ENCODE peak calls at places on chromosomes 12 and 14, in ten cellular contexts. One of them, this sample, is unnamed.

GRCh38 chr14:96727076-96727475 is 70.1 kb upstream of the VRK1 start:
- DNase-seq in left ventricle myocardium inferior: no peak
- DNase-seq in cardiac muscle cell: no peak
- DNase-seq in neural crest cell: no peak
- DNase-seq in stimulated activated effector memory CD8-positive, alpha-beta T cell treated with anti-CD3 and anti-CD28 coated beads, Interleukin-12 subunit alpha, Interleukin-12 subunit beta, amount 100 ng/mL, for 72 hours: no peak
- DNase-seq in stimulated activated CD4-positive, alpha-beta T cell treated with anti-CD3 and anti-CD28 coated beads, Interleukin-1b, Interleukin-23, amount 100 ng/mL, for 48 hours: no peak
- DNase-seq in ELR: no peak
- DNase-seq in activated naive CD4-positive, alpha-beta T cell treated with Interleukin-2 at 50 U/mL for 16 hours: no peak
- DNase-seq in AG09319: no peak
- DNase-seq in NCI-H1105 treated with DMSO at 0.1 percent for 48 hours: no peak
- DNase-seq in this sample: no peak

GRCh38 chr14:96256420-96256819 is 410 bp downstream of the BDKRB1 start:
- DNase-seq in activated naive CD4-positive, alpha-beta T cell treated with Interleukin-2 at 50 U/mL for 16 hours: no peak
- DNase-seq in cardiac muscle cell: no peak
- DNase-seq in stimulated activated CD4-positive, alpha-beta T cell treated with anti-CD3 and anti-CD28 coated beads, Interleukin-1b, Interleukin-23, amount 100 ng/mL, for 48 hours: no peak
- DNase-seq in left ventricle myocardium inferior: no peak
- DNase-seq in NCI-H1105 treated with DMSO at 0.1 percent for 48 hours: no peak
- DNase-seq in neural crest cell: no peak
- DNase-seq in stimulated activated effector memory CD8-positive, alpha-beta T cell treated with anti-CD3 and anti-CD28 coated beads, Interleukin-12 subunit alpha, Interleukin-12 subunit beta, amount 100 ng/mL, for 72 hours: no peak
- DNase-seq in AG09319: peak; percentile 39
- DNase-seq in ELR: no peak
- DNase-seq in this sample: no peak

GRCh38 chr14:33657478-33657877 is 293.4 kb downstream of the EGLN3 start:
- DNase-seq in stimulated activated effector memory CD8-positive, alpha-beta T cell treated with anti-CD3 and anti-CD28 coated beads, Interleukin-12 subunit alpha, Interleukin-12 subunit beta, amount 100 ng/mL, for 72 hours: no peak
- DNase-seq in AG09319: no peak
- DNase-seq in NCI-H1105 treated with DMSO at 0.1 percent for 48 hours: no peak
- DNase-seq in activated naive CD4-positive, alpha-beta T cell treated with Interleukin-2 at 50 U/mL for 16 hours: no peak
- DNase-seq in cardiac muscle cell: no peak
- DNase-seq in neural crest cell: no peak
- DNase-seq in stimulated activated CD4-positive, alpha-beta T cell treated with anti-CD3 and anti-CD28 coated beads, Interleukin-1b, Interleukin-23, amount 100 ng/mL, for 48 hours: no peak
- DNase-seq in ELR: peak; percentile 53
- DNase-seq in left ventricle myocardium inferior: no peak
- DNase-seq in this sample: no peak

GRCh38 chr14:77470192-77470870 is 12.4 kb downstream of the AHSA1 start:
- DNase-seq in left ventricle myocardium inferior: no peak
- DNase-seq in stimulated activated CD4-positive, alpha-beta T cell treated with anti-CD3 and anti-CD28 coated beads, Interleukin-1b, Interleukin-23, amount 100 ng/mL, for 48 hours: no peak
- DNase-seq in neural crest cell: no peak
- DNase-seq in cardiac muscle cell: no peak
- DNase-seq in AG09319: no peak
- DNase-seq in ELR: no peak
- DNase-seq in activated naive CD4-positive, alpha-beta T cell treated with Interleukin-2 at 50 U/mL for 16 hours: no peak
- DNase-seq in NCI-H1105 treated with DMSO at 0.1 percent for 48 hours: no peak
- DNase-seq in stimulated activated effector memory CD8-positive, alpha-beta T cell treated with anti-CD3 and anti-CD28 coated beads, Interleukin-12 subunit alpha, Interleukin-12 subunit beta, amount 100 ng/mL, for 72 hours: no peak
- DNase-seq in this sample: no peak

GRCh38 chr12:59403259-59403932 is 192.4 kb upstream of the SLC16A7 start:
- DNase-seq in AG09319: peak; percentile 71
- DNase-seq in left ventricle myocardium inferior: no peak
- DNase-seq in neural crest cell: peak; percentile 48
- DNase-seq in ELR: peak; percentile 70
- DNase-seq in stimulated activated effector memory CD8-positive, alpha-beta T cell treated with anti-CD3 and anti-CD28 coated beads, Interleukin-12 subunit alpha, Interleukin-12 subunit beta, amount 100 ng/mL, for 72 hours: no peak
- DNase-seq in cardiac muscle cell: peak; percentile 80
- DNase-seq in NCI-H1105 treated with DMSO at 0.1 percent for 48 hours: peak; percentile 39
- DNase-seq in activated naive CD4-positive, alpha-beta T cell treated with Interleukin-2 at 50 U/mL for 16 hours: peak; percentile 24
- DNase-seq in stimulated activated CD4-positive, alpha-beta T cell treated with anti-CD3 and anti-CD28 coated beads, Interleukin-1b, Interleukin-23, amount 100 ng/mL, for 48 hours: no peak
- DNase-seq in this sample: peak; percentile 14

GRCh38 chr12:23055004-23055403 is 430.0 kb downstream of the ETNK1 start:
- DNase-seq in neural crest cell: peak; percentile 6
- DNase-seq in left ventricle myocardium inferior: no peak
- DNase-seq in NCI-H1105 treated with DMSO at 0.1 percent for 48 hours: peak; percentile 48
- DNase-seq in activated naive CD4-positive, alpha-beta T cell treated with Interleukin-2 at 50 U/mL for 16 hours: no peak
- DNase-seq in stimulated activated CD4-positive, alpha-beta T cell treated with anti-CD3 and anti-CD28 coated beads, Interleukin-1b, Interleukin-23, amount 100 ng/mL, for 48 hours: no peak
- DNase-seq in stimulated activated effector memory CD8-positive, alpha-beta T cell treated with anti-CD3 and anti-CD28 coated beads, Interleukin-12 subunit alpha, Interleukin-12 subunit beta, amount 100 ng/mL, for 72 hours: no peak
- DNase-seq in cardiac muscle cell: peak; percentile 46
- DNase-seq in AG09319: no peak
- DNase-seq in ELR: peak; percentile 27
- DNase-seq in this sample: no peak

GRCh38 chr12:53804429-53804828 is 52.6 kb upstream of the CISTR start:
- DNase-seq in neural crest cell: no peak
- DNase-seq in NCI-H1105 treated with DMSO at 0.1 percent for 48 hours: no peak
- DNase-seq in activated naive CD4-positive, alpha-beta T cell treated with Interleukin-2 at 50 U/mL for 16 hours: no peak
- DNase-seq in stimulated activated effector memory CD8-positive, alpha-beta T cell treated with anti-CD3 and anti-CD28 coated beads, Interleukin-12 subunit alpha, Interleukin-12 subunit beta, amount 100 ng/mL, for 72 hours: no peak
- DNase-seq in ELR: no peak
- DNase-seq in stimulated activated CD4-positive, alpha-beta T cell treated with anti-CD3 and anti-CD28 coated beads, Interleukin-1b, Interleukin-23, amount 100 ng/mL, for 48 hours: no peak
- DNase-seq in AG09319: no peak
- DNase-seq in cardiac muscle cell: no peak
- DNase-seq in left ventricle myocardium inferior: no peak
- DNase-seq in this sample: no peak

GRCh38 chr14:33692762-33693161 is 258.1 kb downstream of the EGLN3 start:
- DNase-seq in activated naive CD4-positive, alpha-beta T cell treated with Interleukin-2 at 50 U/mL for 16 hours: no peak
- DNase-seq in stimulated activated CD4-positive, alpha-beta T cell treated with anti-CD3 and anti-CD28 coated beads, Interleukin-1b, Interleukin-23, amount 100 ng/mL, for 48 hours: no peak
- DNase-seq in neural crest cell: no peak
- DNase-seq in ELR: peak; percentile 81
- DNase-seq in left ventricle myocardium inferior: no peak
- DNase-seq in NCI-H1105 treated with DMSO at 0.1 percent for 48 hours: no peak
- DNase-seq in stimulated activated effector memory CD8-positive, alpha-beta T cell treated with anti-CD3 and anti-CD28 coated beads, Interleukin-12 subunit alpha, Interleukin-12 subunit beta, amount 100 ng/mL, for 72 hours: no peak
- DNase-seq in AG09319: peak; percentile 66
- DNase-seq in cardiac muscle cell: no peak
- DNase-seq in this sample: no peak

GRCh38 chr12:39935275-39935674 is 170.6 kb downstream of the SLC2A13 start:
- DNase-seq in activated naive CD4-positive, alpha-beta T cell treated with Interleukin-2 at 50 U/mL for 16 hours: no peak
- DNase-seq in cardiac muscle cell: no peak
- DNase-seq in ELR: peak; percentile 17
- DNase-seq in AG09319: no peak
- DNase-seq in neural crest cell: no peak
- DNase-seq in stimulated activated CD4-positive, alpha-beta T cell treated with anti-CD3 and anti-CD28 coated beads, Interleukin-1b, Interleukin-23, amount 100 ng/mL, for 48 hours: no peak
- DNase-seq in stimulated activated effector memory CD8-positive, alpha-beta T cell treated with anti-CD3 and anti-CD28 coated beads, Interleukin-12 subunit alpha, Interleukin-12 subunit beta, amount 100 ng/mL, for 72 hours: no peak
- DNase-seq in NCI-H1105 treated with DMSO at 0.1 percent for 48 hours: no peak
- DNase-seq in left ventricle myocardium inferior: no peak
- DNase-seq in this sample: no peak

GRCh38 chr12:107903377-107904061 is 129.0 kb downstream of the ASCL4 start:
- DNase-seq in activated naive CD4-positive, alpha-beta T cell treated with Interleukin-2 at 50 U/mL for 16 hours: peak; percentile 41
- DNase-seq in left ventricle myocardium inferior: peak; percentile 60
- DNase-seq in ELR: no peak
- DNase-seq in stimulated activated effector memory CD8-positive, alpha-beta T cell treated with anti-CD3 and anti-CD28 coated beads, Interleukin-12 subunit alpha, Interleukin-12 subunit beta, amount 100 ng/mL, for 72 hours: peak; percentile 83
- DNase-seq in AG09319: no peak
- DNase-seq in neural crest cell: peak; percentile 36
- DNase-seq in stimulated activated CD4-positive, alpha-beta T cell treated with anti-CD3 and anti-CD28 coated beads, Interleukin-1b, Interleukin-23, amount 100 ng/mL, for 48 hours: peak; percentile 64
- DNase-seq in cardiac muscle cell: peak; percentile 84
- DNase-seq in NCI-H1105 treated with DMSO at 0.1 percent for 48 hours: peak; percentile 91
- DNase-seq in this sample: peak; percentile 83

GRCh38 chr14:68638056-68638816 is 154.6 kb downstream of the ZFP36L1 start:
- DNase-seq in stimulated activated CD4-positive, alpha-beta T cell treated with anti-CD3 and anti-CD28 coated beads, Interleukin-1b, Interleukin-23, amount 100 ng/mL, for 48 hours: no peak
- DNase-seq in activated naive CD4-positive, alpha-beta T cell treated with Interleukin-2 at 50 U/mL for 16 hours: no peak
- DNase-seq in AG09319: no peak
- DNase-seq in NCI-H1105 treated with DMSO at 0.1 percent for 48 hours: no peak
- DNase-seq in stimulated activated effector memory CD8-positive, alpha-beta T cell treated with anti-CD3 and anti-CD28 coated beads, Interleukin-12 subunit alpha, Interleukin-12 subunit beta, amount 100 ng/mL, for 72 hours: peak; percentile 38
- DNase-seq in neural crest cell: no peak
- DNase-seq in cardiac muscle cell: no peak
- DNase-seq in left ventricle myocardium inferior: no peak
- DNase-seq in ELR: no peak
- DNase-seq in this sample: no peak

GRCh38 chr12:132205271-132206092 is 61.2 kb downstream of the NOC4L start:
- DNase-seq in stimulated activated effector memory CD8-positive, alpha-beta T cell treated with anti-CD3 and anti-CD28 coated beads, Interleukin-12 subunit alpha, Interleukin-12 subunit beta, amount 100 ng/mL, for 72 hours: no peak
- DNase-seq in ELR: peak; percentile 8
- DNase-seq in cardiac muscle cell: peak; percentile 14
- DNase-seq in left ventricle myocardium inferior: no peak
- DNase-seq in neural crest cell: no peak
- DNase-seq in AG09319: no peak
- DNase-seq in stimulated activated CD4-positive, alpha-beta T cell treated with anti-CD3 and anti-CD28 coated beads, Interleukin-1b, Interleukin-23, amount 100 ng/mL, for 48 hours: no peak
- DNase-seq in NCI-H1105 treated with DMSO at 0.1 percent for 48 hours: no peak
- DNase-seq in activated naive CD4-positive, alpha-beta T cell treated with Interleukin-2 at 50 U/mL for 16 hours: no peak
- DNase-seq in this sample: no peak

GRCh38 chr12:39364196-39364595 is 78.7 kb downstream of the KIF21A start:
- DNase-seq in cardiac muscle cell: no peak
- DNase-seq in stimulated activated effector memory CD8-positive, alpha-beta T cell treated with anti-CD3 and anti-CD28 coated beads, Interleukin-12 subunit alpha, Interleukin-12 subunit beta, amount 100 ng/mL, for 72 hours: no peak
- DNase-seq in NCI-H1105 treated with DMSO at 0.1 percent for 48 hours: no peak
- DNase-seq in neural crest cell: no peak
- DNase-seq in stimulated activated CD4-positive, alpha-beta T cell treated with anti-CD3 and anti-CD28 coated beads, Interleukin-1b, Interleukin-23, amount 100 ng/mL, for 48 hours: no peak
- DNase-seq in AG09319: no peak
- DNase-seq in ELR: no peak
- DNase-seq in activated naive CD4-positive, alpha-beta T cell treated with Interleukin-2 at 50 U/mL for 16 hours: no peak
- DNase-seq in left ventricle myocardium inferior: no peak
- DNase-seq in this sample: no peak

GRCh38 chr14:31572955-31573354 is 11.8 kb downstream of the NUBPL start:
- DNase-seq in cardiac muscle cell: no peak
- DNase-seq in stimulated activated CD4-positive, alpha-beta T cell treated with anti-CD3 and anti-CD28 coated beads, Interleukin-1b, Interleukin-23, amount 100 ng/mL, for 48 hours: no peak
- DNase-seq in ELR: peak; percentile 37
- DNase-seq in left ventricle myocardium inferior: no peak
- DNase-seq in activated naive CD4-positive, alpha-beta T cell treated with Interleukin-2 at 50 U/mL for 16 hours: no peak
- DNase-seq in NCI-H1105 treated with DMSO at 0.1 percent for 48 hours: no peak
- DNase-seq in neural crest cell: no peak
- DNase-seq in stimulated activated effector memory CD8-positive, alpha-beta T cell treated with anti-CD3 and anti-CD28 coated beads, Interleukin-12 subunit alpha, Interleukin-12 subunit beta, amount 100 ng/mL, for 72 hours: no peak
- DNase-seq in AG09319: no peak
- DNase-seq in this sample: no peak

GRCh38 chr12:20404576-20405346 is 36.4 kb downstream of the PDE3A start:
- DNase-seq in AG09319: no peak
- DNase-seq in NCI-H1105 treated with DMSO at 0.1 percent for 48 hours: no peak
- DNase-seq in cardiac muscle cell: no peak
- DNase-seq in activated naive CD4-positive, alpha-beta T cell treated with Interleukin-2 at 50 U/mL for 16 hours: no peak
- DNase-seq in stimulated activated effector memory CD8-positive, alpha-beta T cell treated with anti-CD3 and anti-CD28 coated beads, Interleukin-12 subunit alpha, Interleukin-12 subunit beta, amount 100 ng/mL, for 72 hours: no peak
- DNase-seq in left ventricle myocardium inferior: peak; percentile 15
- DNase-seq in stimulated activated CD4-positive, alpha-beta T cell treated with anti-CD3 and anti-CD28 coated beads, Interleukin-1b, Interleukin-23, amount 100 ng/mL, for 48 hours: no peak
- DNase-seq in neural crest cell: no peak
- DNase-seq in ELR: peak; percentile 19
- DNase-seq in this sample: no peak

GRCh38 chr12:52081263-52081733 is 1.8 kb downstream of the SMIM41 start:
- DNase-seq in stimulated activated effector memory CD8-positive, alpha-beta T cell treated with anti-CD3 and anti-CD28 coated beads, Interleukin-12 subunit alpha, Interleukin-12 subunit beta, amount 100 ng/mL, for 72 hours: no peak
- DNase-seq in stimulated activated CD4-positive, alpha-beta T cell treated with anti-CD3 and anti-CD28 coated beads, Interleukin-1b, Interleukin-23, amount 100 ng/mL, for 48 hours: no peak
- DNase-seq in cardiac muscle cell: no peak
- DNase-seq in neural crest cell: no peak
- DNase-seq in ELR: no peak
- DNase-seq in left ventricle myocardium inferior: no peak
- DNase-seq in AG09319: no peak
- DNase-seq in NCI-H1105 treated with DMSO at 0.1 percent for 48 hours: peak; percentile 58
- DNase-seq in activated naive CD4-positive, alpha-beta T cell treated with Interleukin-2 at 50 U/mL for 16 hours: no peak
- DNase-seq in this sample: no peak

GRCh38 chr12:15289192-15289591 is 33.1 kb upstream of the PTPRO start:
- DNase-seq in AG09319: no peak
- DNase-seq in neural crest cell: no peak
- DNase-seq in NCI-H1105 treated with DMSO at 0.1 percent for 48 hours: no peak
- DNase-seq in stimulated activated effector memory CD8-positive, alpha-beta T cell treated with anti-CD3 and anti-CD28 coated beads, Interleukin-12 subunit alpha, Interleukin-12 subunit beta, amount 100 ng/mL, for 72 hours: no peak
- DNase-seq in activated naive CD4-positive, alpha-beta T cell treated with Interleukin-2 at 50 U/mL for 16 hours: no peak
- DNase-seq in cardiac muscle cell: no peak
- DNase-seq in stimulated activated CD4-positive, alpha-beta T cell treated with anti-CD3 and anti-CD28 coated beads, Interleukin-1b, Interleukin-23, amount 100 ng/mL, for 48 hours: no peak
- DNase-seq in left ventricle myocardium inferior: no peak
- DNase-seq in ELR: no peak
- DNase-seq in this sample: no peak

GRCh38 chr14:20164462-20164861 is 25.8 kb downstream of the OR4N5 start:
- DNase-seq in left ventricle myocardium inferior: no peak
- DNase-seq in ELR: no peak
- DNase-seq in stimulated activated effector memory CD8-positive, alpha-beta T cell treated with anti-CD3 and anti-CD28 coated beads, Interleukin-12 subunit alpha, Interleukin-12 subunit beta, amount 100 ng/mL, for 72 hours: no peak
- DNase-seq in NCI-H1105 treated with DMSO at 0.1 percent for 48 hours: no peak
- DNase-seq in neural crest cell: no peak
- DNase-seq in stimulated activated CD4-positive, alpha-beta T cell treated with anti-CD3 and anti-CD28 coated beads, Interleukin-1b, Interleukin-23, amount 100 ng/mL, for 48 hours: no peak
- DNase-seq in cardiac muscle cell: no peak
- DNase-seq in activated naive CD4-positive, alpha-beta T cell treated with Interleukin-2 at 50 U/mL for 16 hours: no peak
- DNase-seq in AG09319: no peak
- DNase-seq in this sample: no peak

GRCh38 chr14:81942071-81942470 is 408.4 kb upstream of the SEL1L start:
- DNase-seq in activated naive CD4-positive, alpha-beta T cell treated with Interleukin-2 at 50 U/mL for 16 hours: no peak
- DNase-seq in AG09319: no peak
- DNase-seq in NCI-H1105 treated with DMSO at 0.1 percent for 48 hours: no peak
- DNase-seq in neural crest cell: no peak
- DNase-seq in cardiac muscle cell: no peak
- DNase-seq in stimulated activated CD4-positive, alpha-beta T cell treated with anti-CD3 and anti-CD28 coated beads, Interleukin-1b, Interleukin-23, amount 100 ng/mL, for 48 hours: no peak
- DNase-seq in stimulated activated effector memory CD8-positive, alpha-beta T cell treated with anti-CD3 and anti-CD28 coated beads, Interleukin-12 subunit alpha, Interleukin-12 subunit beta, amount 100 ng/mL, for 72 hours: no peak
- DNase-seq in left ventricle myocardium inferior: no peak
- DNase-seq in ELR: no peak
- DNase-seq in this sample: no peak

GRCh38 chr14:92456215-92457017 is 57.2 kb upstream of the RIN3 start:
- DNase-seq in neural crest cell: peak; percentile 57
- DNase-seq in stimulated activated effector memory CD8-positive, alpha-beta T cell treated with anti-CD3 and anti-CD28 coated beads, Interleukin-12 subunit alpha, Interleukin-12 subunit beta, amount 100 ng/mL, for 72 hours: no peak
- DNase-seq in cardiac muscle cell: peak; percentile 83
- DNase-seq in activated naive CD4-positive, alpha-beta T cell treated with Interleukin-2 at 50 U/mL for 16 hours: no peak
- DNase-seq in AG09319: peak; percentile 54
- DNase-seq in ELR: peak; percentile 86
- DNase-seq in stimulated activated CD4-positive, alpha-beta T cell treated with anti-CD3 and anti-CD28 coated beads, Interleukin-1b, Interleukin-23, amount 100 ng/mL, for 48 hours: no peak
- DNase-seq in left ventricle myocardium inferior: peak; percentile 52
- DNase-seq in NCI-H1105 treated with DMSO at 0.1 percent for 48 hours: peak; percentile 27
- DNase-seq in this sample: no peak

GRCh38 chr14:51236314-51236713 is 3.7 kb upstream of the TMX1 start:
- DNase-seq in stimulated activated CD4-positive, alpha-beta T cell treated with anti-CD3 and anti-CD28 coated beads, Interleukin-1b, Interleukin-23, amount 100 ng/mL, for 48 hours: peak; percentile 24
- DNase-seq in left ventricle myocardium inferior: no peak
- DNase-seq in stimulated activated effector memory CD8-positive, alpha-beta T cell treated with anti-CD3 and anti-CD28 coated beads, Interleukin-12 subunit alpha, Interleukin-12 subunit beta, amount 100 ng/mL, for 72 hours: no peak
- DNase-seq in NCI-H1105 treated with DMSO at 0.1 percent for 48 hours: no peak
- DNase-seq in AG09319: no peak
- DNase-seq in ELR: peak; percentile 40
- DNase-seq in activated naive CD4-positive, alpha-beta T cell treated with Interleukin-2 at 50 U/mL for 16 hours: no peak
- DNase-seq in neural crest cell: no peak
- DNase-seq in cardiac muscle cell: no peak
- DNase-seq in this sample: no peak

GRCh38 chr14:58808828-58809227 is 171.1 kb downstream of the DACT1 start:
- DNase-seq in stimulated activated effector memory CD8-positive, alpha-beta T cell treated with anti-CD3 and anti-CD28 coated beads, Interleukin-12 subunit alpha, Interleukin-12 subunit beta, amount 100 ng/mL, for 72 hours: no peak
- DNase-seq in activated naive CD4-positive, alpha-beta T cell treated with Interleukin-2 at 50 U/mL for 16 hours: no peak
- DNase-seq in NCI-H1105 treated with DMSO at 0.1 percent for 48 hours: peak; percentile 88
- DNase-seq in left ventricle myocardium inferior: no peak
- DNase-seq in cardiac muscle cell: no peak
- DNase-seq in stimulated activated CD4-positive, alpha-beta T cell treated with anti-CD3 and anti-CD28 coated beads, Interleukin-1b, Interleukin-23, amount 100 ng/mL, for 48 hours: no peak
- DNase-seq in neural crest cell: no peak
- DNase-seq in ELR: peak; percentile 42
- DNase-seq in AG09319: peak; percentile 52
- DNase-seq in this sample: no peak

GRCh38 chr14:96748371-96748770 is 48.8 kb upstream of the VRK1 start:
- DNase-seq in ELR: no peak
- DNase-seq in stimulated activated CD4-positive, alpha-beta T cell treated with anti-CD3 and anti-CD28 coated beads, Interleukin-1b, Interleukin-23, amount 100 ng/mL, for 48 hours: no peak
- DNase-seq in stimulated activated effector memory CD8-positive, alpha-beta T cell treated with anti-CD3 and anti-CD28 coated beads, Interleukin-12 subunit alpha, Interleukin-12 subunit beta, amount 100 ng/mL, for 72 hours: no peak
- DNase-seq in activated naive CD4-positive, alpha-beta T cell treated with Interleukin-2 at 50 U/mL for 16 hours: no peak
- DNase-seq in cardiac muscle cell: no peak
- DNase-seq in neural crest cell: no peak
- DNase-seq in NCI-H1105 treated with DMSO at 0.1 percent for 48 hours: peak; percentile 91
- DNase-seq in AG09319: no peak
- DNase-seq in left ventricle myocardium inferior: no peak
- DNase-seq in this sample: no peak

GRCh38 chr14:95164506-95164905 is 7.2 kb upstream of the DICER1 start:
- DNase-seq in ELR: peak; percentile 22
- DNase-seq in cardiac muscle cell: no peak
- DNase-seq in stimulated activated CD4-positive, alpha-beta T cell treated with anti-CD3 and anti-CD28 coated beads, Interleukin-1b, Interleukin-23, amount 100 ng/mL, for 48 hours: no peak
- DNase-seq in activated naive CD4-positive, alpha-beta T cell treated with Interleukin-2 at 50 U/mL for 16 hours: no peak
- DNase-seq in stimulated activated effector memory CD8-positive, alpha-beta T cell treated with anti-CD3 and anti-CD28 coated beads, Interleukin-12 subunit alpha, Interleukin-12 subunit beta, amount 100 ng/mL, for 72 hours: no peak
- DNase-seq in NCI-H1105 treated with DMSO at 0.1 percent for 48 hours: no peak
- DNase-seq in neural crest cell: no peak
- DNase-seq in AG09319: no peak
- DNase-seq in left ventricle myocardium inferior: no peak
- DNase-seq in this sample: no peak

GRCh38 chr14:56708704-56709103 is 101.6 kb downstream of the OTX2 start:
- DNase-seq in stimulated activated effector memory CD8-positive, alpha-beta T cell treated with anti-CD3 and anti-CD28 coated beads, Interleukin-12 subunit alpha, Interleukin-12 subunit beta, amount 100 ng/mL, for 72 hours: no peak
- DNase-seq in NCI-H1105 treated with DMSO at 0.1 percent for 48 hours: no peak
- DNase-seq in stimulated activated CD4-positive, alpha-beta T cell treated with anti-CD3 and anti-CD28 coated beads, Interleukin-1b, Interleukin-23, amount 100 ng/mL, for 48 hours: no peak
- DNase-seq in left ventricle myocardium inferior: no peak
- DNase-seq in cardiac muscle cell: no peak
- DNase-seq in ELR: no peak
- DNase-seq in activated naive CD4-positive, alpha-beta T cell treated with Interleukin-2 at 50 U/mL for 16 hours: no peak
- DNase-seq in neural crest cell: no peak
- DNase-seq in AG09319: no peak
- DNase-seq in this sample: no peak

GRCh38 chr14:73235531-73236155 is 1.7 kb upstream of the PAPLN start:
- DNase-seq in neural crest cell: no peak
- DNase-seq in ELR: no peak
- DNase-seq in stimulated activated effector memory CD8-positive, alpha-beta T cell treated with anti-CD3 and anti-CD28 coated beads, Interleukin-12 subunit alpha, Interleukin-12 subunit beta, amount 100 ng/mL, for 72 hours: no peak
- DNase-seq in left ventricle myocardium inferior: no peak
- DNase-seq in cardiac muscle cell: no peak
- DNase-seq in AG09319: no peak
- DNase-seq in stimulated activated CD4-positive, alpha-beta T cell treated with anti-CD3 and anti-CD28 coated beads, Interleukin-1b, Interleukin-23, amount 100 ng/mL, for 48 hours: no peak
- DNase-seq in NCI-H1105 treated with DMSO at 0.1 percent for 48 hours: no peak
- DNase-seq in activated naive CD4-positive, alpha-beta T cell treated with Interleukin-2 at 50 U/mL for 16 hours: no peak
- DNase-seq in this sample: no peak

GRCh38 chr14:52446355-52446754 is 106.0 kb downstream of the TXNDC16 start:
- DNase-seq in NCI-H1105 treated with DMSO at 0.1 percent for 48 hours: peak; percentile 8
- DNase-seq in stimulated activated effector memory CD8-positive, alpha-beta T cell treated with anti-CD3 and anti-CD28 coated beads, Interleukin-12 subunit alpha, Interleukin-12 subunit beta, amount 100 ng/mL, for 72 hours: no peak
- DNase-seq in cardiac muscle cell: peak; percentile 0
- DNase-seq in neural crest cell: no peak
- DNase-seq in stimulated activated CD4-positive, alpha-beta T cell treated with anti-CD3 and anti-CD28 coated beads, Interleukin-1b, Interleukin-23, amount 100 ng/mL, for 48 hours: no peak
- DNase-seq in AG09319: no peak
- DNase-seq in ELR: no peak
- DNase-seq in left ventricle myocardium inferior: no peak
- DNase-seq in activated naive CD4-positive, alpha-beta T cell treated with Interleukin-2 at 50 U/mL for 16 hours: no peak
- DNase-seq in this sample: no peak

GRCh38 chr12:133129368-133130037 is 571 bp downstream of the ZNF891 start:
- DNase-seq in activated naive CD4-positive, alpha-beta T cell treated with Interleukin-2 at 50 U/mL for 16 hours: peak; percentile 3
- DNase-seq in left ventricle myocardium inferior: no peak
- DNase-seq in NCI-H1105 treated with DMSO at 0.1 percent for 48 hours: peak; percentile 25
- DNase-seq in ELR: peak; percentile 58
- DNase-seq in stimulated activated CD4-positive, alpha-beta T cell treated with anti-CD3 and anti-CD28 coated beads, Interleukin-1b, Interleukin-23, amount 100 ng/mL, for 48 hours: no peak
- DNase-seq in stimulated activated effector memory CD8-positive, alpha-beta T cell treated with anti-CD3 and anti-CD28 coated beads, Interleukin-12 subunit alpha, Interleukin-12 subunit beta, amount 100 ng/mL, for 72 hours: no peak
- DNase-seq in AG09319: no peak
- DNase-seq in cardiac muscle cell: peak; percentile 0
- DNase-seq in neural crest cell: no peak
- DNase-seq in this sample: no peak